ENCODE peak calls at places on chromosomes 5 and 9, in five cellular contexts. One of them, this sample, is unnamed.

GRCh38 chr5:106601605-106602004 is 1069.1 kb downstream of the EFNA5 start:
- DNase-seq in NT2/D1: no peak
- DNase-seq in naive B cell: no peak
- DNase-seq in NCI-H1092: no peak
- DNase-seq in activated naive CD8-positive, alpha-beta T cell treated with anti-CD3 and anti-CD28 coated beads, Interleukin-2, amount 50 U/mL, for 24 hours: no peak
- DNase-seq in this sample: peak

GRCh38 chr9:88775037-88775471 is 216.2 kb upstream of the S1PR3 start:
- DNase-seq in NT2/D1: no peak
- DNase-seq in naive B cell: no peak
- DNase-seq in NCI-H1092: no peak
- DNase-seq in activated naive CD8-positive, alpha-beta T cell treated with anti-CD3 and anti-CD28 coated beads, Interleukin-2, amount 50 U/mL, for 24 hours: no peak
- DNase-seq in this sample: no peak

GRCh38 chr5:181173420-181174342 is 26.3 kb downstream of the OR2V2 start:
- DNase-seq in NT2/D1: no peak
- DNase-seq in naive B cell: peak
- DNase-seq in NCI-H1092: no peak
- DNase-seq in activated naive CD8-positive, alpha-beta T cell treated with anti-CD3 and anti-CD28 coated beads, Interleukin-2, amount 50 U/mL, for 24 hours: peak
- DNase-seq in this sample: no peak

GRCh38 chr5:133052317-133053175 is 733 bp downstream of the HSPA4 start:
- DNase-seq in NT2/D1: no peak
- DNase-seq in naive B cell: peak
- DNase-seq in NCI-H1092: no peak
- DNase-seq in activated naive CD8-positive, alpha-beta T cell treated with anti-CD3 and anti-CD28 coated beads, Interleukin-2, amount 50 U/mL, for 24 hours: peak
- DNase-seq in this sample: no peak

GRCh38 chr9:2691212-2691611 is 26.1 kb upstream of the KCNV2 start:
- DNase-seq in NT2/D1: no peak
- DNase-seq in naive B cell: no peak
- DNase-seq in NCI-H1092: no peak
- DNase-seq in activated naive CD8-positive, alpha-beta T cell treated with anti-CD3 and anti-CD28 coated beads, Interleukin-2, amount 50 U/mL, for 24 hours: no peak
- DNase-seq in this sample: no peak

GRCh38 chr9:97714435-97714834 is 17.3 kb upstream of the XPA start:
- DNase-seq in NT2/D1: no peak
- DNase-seq in naive B cell: no peak
- DNase-seq in NCI-H1092: no peak
- DNase-seq in activated naive CD8-positive, alpha-beta T cell treated with anti-CD3 and anti-CD28 coated beads, Interleukin-2, amount 50 U/mL, for 24 hours: no peak
- DNase-seq in this sample: no peak

GRCh38 chr9:130887494-130888144 is 9.0 kb downstream of the QRFP start:
- DNase-seq in NT2/D1: no peak
- DNase-seq in naive B cell: no peak
- DNase-seq in NCI-H1092: no peak
- DNase-seq in activated naive CD8-positive, alpha-beta T cell treated with anti-CD3 and anti-CD28 coated beads, Interleukin-2, amount 50 U/mL, for 24 hours: no peak
- DNase-seq in this sample: no peak

GRCh38 chr5:157046041-157046440 is 12.9 kb downstream of the HAVCR1 start:
- DNase-seq in NT2/D1: no peak
- DNase-seq in naive B cell: no peak
- DNase-seq in NCI-H1092: no peak
- DNase-seq in activated naive CD8-positive, alpha-beta T cell treated with anti-CD3 and anti-CD28 coated beads, Interleukin-2, amount 50 U/mL, for 24 hours: no peak
- DNase-seq in this sample: no peak

GRCh38 chr9:90915693-90916092 is 114.1 kb downstream of the SYK start:
- DNase-seq in NT2/D1: peak
- DNase-seq in naive B cell: no peak
- DNase-seq in NCI-H1092: no peak
- DNase-seq in activated naive CD8-positive, alpha-beta T cell treated with anti-CD3 and anti-CD28 coated beads, Interleukin-2, amount 50 U/mL, for 24 hours: peak
- DNase-seq in this sample: no peak

GRCh38 chr5:143550985-143551630 is 147.6 kb upstream of the NR3C1 start:
- DNase-seq in NT2/D1: no peak
- DNase-seq in naive B cell: no peak
- DNase-seq in NCI-H1092: no peak
- DNase-seq in activated naive CD8-positive, alpha-beta T cell treated with anti-CD3 and anti-CD28 coated beads, Interleukin-2, amount 50 U/mL, for 24 hours: no peak
- DNase-seq in this sample: no peak

GRCh38 chr5:54851449-54851848 is 133.9 kb downstream of the ESM1 start:
- DNase-seq in NT2/D1: no peak
- DNase-seq in naive B cell: no peak
- DNase-seq in NCI-H1092: no peak
- DNase-seq in activated naive CD8-positive, alpha-beta T cell treated with anti-CD3 and anti-CD28 coated beads, Interleukin-2, amount 50 U/mL, for 24 hours: no peak
- DNase-seq in this sample: no peak

GRCh38 chr9:134185536-134186011 is 21.2 kb upstream of the RNU6ATAC start:
- DNase-seq in NT2/D1: no peak
- DNase-seq in naive B cell: no peak
- DNase-seq in NCI-H1092: no peak
- DNase-seq in activated naive CD8-positive, alpha-beta T cell treated with anti-CD3 and anti-CD28 coated beads, Interleukin-2, amount 50 U/mL, for 24 hours: no peak
- DNase-seq in this sample: no peak

GRCh38 chr9:2622361-2623045 is 916 bp downstream of the VLDLR start:
- DNase-seq in NT2/D1: no peak
- DNase-seq in naive B cell: no peak
- DNase-seq in NCI-H1092: peak
- DNase-seq in activated naive CD8-positive, alpha-beta T cell treated with anti-CD3 and anti-CD28 coated beads, Interleukin-2, amount 50 U/mL, for 24 hours: peak
- DNase-seq in this sample: no peak

GRCh38 chr9:132639322-132639721 is 30.5 kb downstream of the DDX31 start:
- DNase-seq in NT2/D1: no peak
- DNase-seq in naive B cell: no peak
- DNase-seq in NCI-H1092: no peak
- DNase-seq in activated naive CD8-positive, alpha-beta T cell treated with anti-CD3 and anti-CD28 coated beads, Interleukin-2, amount 50 U/mL, for 24 hours: no peak
- DNase-seq in this sample: no peak

GRCh38 chr5:179865471-179866240 is 7.0 kb upstream of the MRNIP start:
- DNase-seq in NT2/D1: no peak
- DNase-seq in naive B cell: no peak
- DNase-seq in NCI-H1092: no peak
- DNase-seq in activated naive CD8-positive, alpha-beta T cell treated with anti-CD3 and anti-CD28 coated beads, Interleukin-2, amount 50 U/mL, for 24 hours: no peak
- DNase-seq in this sample: no peak

GRCh38 chr9:101027246-101027645 is 1.3 kb upstream of the PLPPR1 start:
- DNase-seq in NT2/D1: no peak
- DNase-seq in naive B cell: no peak
- DNase-seq in NCI-H1092: no peak
- DNase-seq in activated naive CD8-positive, alpha-beta T cell treated with anti-CD3 and anti-CD28 coated beads, Interleukin-2, amount 50 U/mL, for 24 hours: no peak
- DNase-seq in this sample: no peak

GRCh38 chr9:31807574-31808256 is 576.7 kb upstream of the ACO1 start:
- DNase-seq in NT2/D1: no peak
- DNase-seq in naive B cell: no peak
- DNase-seq in NCI-H1092: no peak
- DNase-seq in activated naive CD8-positive, alpha-beta T cell treated with anti-CD3 and anti-CD28 coated beads, Interleukin-2, amount 50 U/mL, for 24 hours: no peak
- DNase-seq in this sample: no peak

GRCh38 chr5:93677344-93678021 is 63.9 kb downstream of the POU5F2 start:
- DNase-seq in NT2/D1: peak
- DNase-seq in naive B cell: no peak
- DNase-seq in NCI-H1092: peak
- DNase-seq in activated naive CD8-positive, alpha-beta T cell treated with anti-CD3 and anti-CD28 coated beads, Interleukin-2, amount 50 U/mL, for 24 hours: no peak
- DNase-seq in this sample: no peak

GRCh38 chr9:107397076-107398049 is 92.2 kb downstream of the KLF4 start:
- DNase-seq in NT2/D1: no peak
- DNase-seq in naive B cell: no peak
- DNase-seq in NCI-H1092: no peak
- DNase-seq in activated naive CD8-positive, alpha-beta T cell treated with anti-CD3 and anti-CD28 coated beads, Interleukin-2, amount 50 U/mL, for 24 hours: no peak
- DNase-seq in this sample: no peak

GRCh38 chr9:104907278-104907951 is 20.5 kb downstream of the ABCA1 start:
- DNase-seq in NT2/D1: no peak
- DNase-seq in naive B cell: no peak
- DNase-seq in NCI-H1092: no peak
- DNase-seq in activated naive CD8-positive, alpha-beta T cell treated with anti-CD3 and anti-CD28 coated beads, Interleukin-2, amount 50 U/mL, for 24 hours: no peak
- DNase-seq in this sample: no peak

GRCh38 chr9:134413890-134414731 is 87.9 kb downstream of the RXRA start:
- DNase-seq in NT2/D1: no peak
- DNase-seq in naive B cell: no peak
- DNase-seq in NCI-H1092: peak
- DNase-seq in activated naive CD8-positive, alpha-beta T cell treated with anti-CD3 and anti-CD28 coated beads, Interleukin-2, amount 50 U/mL, for 24 hours: no peak
- DNase-seq in this sample: no peak

GRCh38 chr5:172672696-172673095 is 31.6 kb downstream of the NEURL1B start:
- DNase-seq in NT2/D1: no peak
- DNase-seq in naive B cell: no peak
- DNase-seq in NCI-H1092: no peak
- DNase-seq in activated naive CD8-positive, alpha-beta T cell treated with anti-CD3 and anti-CD28 coated beads, Interleukin-2, amount 50 U/mL, for 24 hours: no peak
- DNase-seq in this sample: no peak

GRCh38 chr5:158285771-158286170 is 426.8 kb upstream of the CLINT1 start:
- DNase-seq in NT2/D1: no peak
- DNase-seq in naive B cell: no peak
- DNase-seq in NCI-H1092: no peak
- DNase-seq in activated naive CD8-positive, alpha-beta T cell treated with anti-CD3 and anti-CD28 coated beads, Interleukin-2, amount 50 U/mL, for 24 hours: no peak
- DNase-seq in this sample: no peak

GRCh38 chr9:130570200-130570599 is 9.2 kb upstream of the FUBP3 start:
- DNase-seq in NT2/D1: no peak
- DNase-seq in naive B cell: no peak
- DNase-seq in NCI-H1092: no peak
- DNase-seq in activated naive CD8-positive, alpha-beta T cell treated with anti-CD3 and anti-CD28 coated beads, Interleukin-2, amount 50 U/mL, for 24 hours: no peak
- DNase-seq in this sample: no peak